ENCODE peak calls at places on chromosomes 4 and X, in four cellular contexts. L, S, Q and C are unnamed samples. For H3K36me3, the result is how much of the 10 kb centered on the place peaks cover.

GRCh38 chr4:23237771-23238170 is 545.0 kb downstream of the GBA3 start:
- DNase-seq in L (no peak), S (peak), Q (no peak), C (no peak)

GRCh38 chr4:95729596-95729995 is 110.3 kb upstream of the PDHA2 start:
- DNase-seq in S (no peak), Q (no peak), L (no peak), C (no peak)

GRCh38 chr4:110231869-110232268 is 33.5 kb upstream of the ELOVL6 start:
- DNase-seq in L (no peak), Q (peak), S (no peak), C (no peak)

GRCh38 chr4:137768881-137769280 is 236.6 kb upstream of the PCDH18 start:
- DNase-seq in Q (no peak), L (no peak), S (no peak), C (no peak)

GRCh38 chr4:128810331-128810870 is 901 bp downstream of the JADE1 start:
- DNase-seq in L (peak), Q (peak), S (peak), C (no peak)

GRCh38 chrX:99415470-99415869 is 994.6 kb downstream of the PCDH19 start:
- DNase-seq in L (no peak), S (no peak), Q (no peak), C (no peak)

GRCh38 chr4:139018971-139019758 is 3.6 kb downstream of the NOCT start:
- DNase-seq in Q (no peak), S (peak), L (no peak), C (no peak)

GRCh38 chr4:67273676-67274075 is 271.6 kb downstream of the CENPC start:
- DNase-seq in L (no peak), Q (peak), S (no peak), C (no peak)

GRCh38 chr4:78190078-78190477 is 133.0 kb downstream of the FRAS1 start:
- DNase-seq in S (no peak), L (no peak), Q (no peak), C (no peak)

GRCh38 chrX:108322243-108322642 is 116.0 kb downstream of the COL4A6 start:
- DNase-seq in Q (no peak), S (no peak), L (no peak), C (no peak)

GRCh38 chrX:40468033-40468979 is 112.5 kb upstream of the ATP6AP2 start:
- DNase-seq in Q (peak), L (no peak), S (peak), C (peak)

GRCh38 chrX:73214366-73215094 is at the start of gene NAP1L2:
- DNase-seq in S (no peak), L (peak), Q (peak), C (no peak)

GRCh38 chrX:153768311-153769157 is 4.5 kb downstream of the PLXNB3 start:
- DNase-seq in S (peak), Q (no peak), L (no peak), C (no peak)

GRCh38 chr4:101009471-101009870 is 337.9 kb downstream of the PPP3CA start:
- DNase-seq in S (no peak), Q (no peak), L (no peak), C (no peak)

GRCh38 chrX:113929004-113929403 is 654.9 kb upstream of the HTR2C start:
- DNase-seq in Q (peak), S (peak), L (no peak), C (peak)

GRCh38 chr4:52091811-52092210 is 40.7 kb downstream of the SPATA18 start:
- DNase-seq in S (no peak), L (no peak), Q (peak), C (no peak)

GRCh38 chr4:126851391-126851790 is 781.4 kb upstream of the INTU start:
- DNase-seq in S (no peak), L (no peak), Q (no peak), C (no peak)

GRCh38 chr4:151532001-151532708 is 123.2 kb downstream of the FHIP1A start:
- DNase-seq in Q (no peak), L (no peak), S (no peak), C (no peak)

GRCh38 chr4:75950416-75950815 is 9.6 kb upstream of the NAAA start:
- DNase-seq in Q (no peak), L (no peak), S (no peak), C (no peak)

GRCh38 chrX:109940411-109940810 is 62.5 kb upstream of the TMEM164 start:
- DNase-seq in L (no peak), S (no peak), Q (no peak), C (no peak)

GRCh38 chr4:79856196-79856595 is 216.8 kb downstream of the ANTXR2 start:
- DNase-seq in S (no peak), Q (no peak), L (no peak), C (no peak)

GRCh38 chr4:110104661-110105060 is 93.8 kb downstream of the ELOVL6 start:
- DNase-seq in Q (no peak), S (no peak), L (no peak), C (no peak)

GRCh38 chr4:1720163-1720983 is 750 bp downstream of the TMEM129 start:
- DNase-seq in S (peak), Q (peak), L (no peak), C (no peak)

GRCh38 chr4:57182132-57182874 is 72.1 kb upstream of the IGFBP7 start:
- DNase-seq in L (no peak), S (peak), Q (no peak), C (no peak)

DNA sequence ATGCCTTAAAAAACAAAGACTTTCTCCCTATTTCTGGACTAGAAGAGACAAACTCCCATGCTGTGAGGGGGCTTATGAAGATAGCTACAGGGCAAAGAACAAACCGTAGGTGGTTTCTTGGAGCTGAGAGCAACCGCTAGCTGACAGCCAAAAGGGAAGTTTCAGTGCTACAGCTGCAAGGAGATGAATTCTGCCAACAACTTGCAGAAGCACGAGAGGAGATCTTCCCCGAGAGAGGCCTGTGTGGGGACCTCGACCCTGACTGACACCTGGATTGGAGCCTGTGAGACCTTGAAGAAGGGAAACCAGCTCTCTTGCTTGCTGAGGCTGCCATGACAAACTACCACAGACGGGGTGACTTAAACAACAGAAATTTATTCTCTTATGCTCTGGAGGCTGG is 183.8 kb upstream of the VCX3A start:
- DNase-seq in L (no peak), S (no peak), Q (no peak), C (no peak)
- H3K27ac ChIP-seq in L (no peak), S (no peak), Q (no peak), C (no peak)

GRCh38 chr4:13108096-13108495 is 376.0 kb downstream of the RAB28 start:
- DNase-seq in L (no peak), Q (no peak), S (no peak), C (no peak)
- TF ChIP-seq CTCF in L (no peak), Q (no peak), S (no peak), C (peak)

GRCh38 chr4:2954358-2955185 is 8.6 kb downstream of the NOP14 start:
- DNase-seq in Q (no peak), L (no peak), S (peak), C (no peak)
- H3K36me3 ChIP-seq in Q (under half), L (under half), S (under half), C (half or more)

GRCh38 chr4:144709793-144710525 is 64.0 kb downstream of the HHIP start:
- DNase-seq in L (no peak), S (no peak), Q (peak), C (peak)

GRCh38 chr4:144711685-144712456 is 65.9 kb downstream of the HHIP start:
- DNase-seq in S (no peak), L (no peak), Q (no peak), C (no peak)

GRCh38 chr4:144705861-144706590 is 60.1 kb downstream of the HHIP start:
- DNase-seq in S (no peak), Q (no peak), L (no peak), C (no peak)

GRCh38 chr4:144710526-144710912 is 64.6 kb downstream of the HHIP start:
- DNase-seq in S (no peak), Q (no peak), L (no peak), C (no peak)

GRCh38 chr4:144709159-144709558 is 63.2 kb downstream of the HHIP start:
- DNase-seq in L (no peak), S (no peak), Q (no peak), C (peak)
- H3K27ac ChIP-seq in L (no peak), S (peak), Q (no peak), C (peak)

GRCh38 chrX:5431823-5432222 is 796.8 kb downstream of the NLGN4X start:
- DNase-seq in L (no peak), S (no peak), Q (peak), C (no peak)
- TF ChIP-seq CTCF in L (no peak), S (no peak), Q (no peak), C (no peak)

GRCh38 chr4:153620352-153620751 is 63.7 kb upstream of the TLR2 start:
- DNase-seq in S (no peak), L (no peak), Q (no peak), C (no peak)
- H3K36me3 ChIP-seq in S (under half), L (under half), Q (under half), C (under half)

GRCh38 chrX:2696698-2697215 is 5.7 kb downstream of the CD99 start:
- DNase-seq in Q (no peak), S (no peak), L (no peak), C (peak)
- H3K27ac ChIP-seq in Q (peak), S (peak), L (peak), C (peak)

DNA sequence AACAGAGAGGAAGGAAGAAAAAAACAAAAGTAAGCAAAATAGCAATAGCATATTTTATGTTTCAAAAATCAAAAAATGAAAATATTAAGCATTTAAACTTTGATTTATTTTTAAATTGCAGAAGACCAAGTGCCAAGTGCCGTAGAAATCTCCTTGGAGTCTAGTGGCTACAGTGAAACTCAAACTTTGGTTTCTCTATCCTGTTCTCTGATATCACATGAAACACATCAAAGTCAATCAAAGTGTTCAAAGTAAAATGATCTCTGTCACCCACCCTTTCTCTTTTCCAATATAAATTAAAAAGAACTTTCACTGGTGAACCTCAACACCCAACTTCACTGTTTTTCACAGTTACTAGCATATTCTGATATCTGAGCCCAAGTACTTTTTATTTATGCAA is 81.1 kb downstream of the HADH start:
- DNase-seq in Q (no peak), L (no peak), S (no peak), C (no peak)
- TF ChIP-seq CTCF in Q (no peak), L (no peak), S (no peak), C (no peak)